ENCODE peak calls at places on chromosome 22, in five cellular contexts. V is fibroblast of lung, B is BE2C, L is ascending aorta, A is neural crest cell. I is an unnamed sample.

GRCh38 chr22:27970596-27971220 is 51.7 kb upstream of the PITPNB start:
- DNase-seq in V (peak), B (no peak), L (no peak), A (no peak), I (no peak)

GRCh38 chr22:22945195-22945594 is 57.6 kb downstream of the IGLL5 start:
- DNase-seq in V (no peak), B (no peak), L (no peak), A (no peak), I (no peak)

GRCh38 chr22:42363851-42364250 is 68.4 kb downstream of the NFAM1 start:
- DNase-seq in V (no peak), B (no peak), L (no peak), A (no peak), I (peak)

GRCh38 chr22:38193580-38193979 is 8.2 kb upstream of the MAFF start:
- DNase-seq in V (no peak), B (no peak), L (no peak), A (no peak), I (no peak)

GRCh38 chr22:48577014-48577690 is 1250.5 kb downstream of the BRD1 start:
- DNase-seq in V (no peak), B (no peak), L (no peak), A (no peak), I (peak)

GRCh38 chr22:30408388-30409101 is 11.7 kb downstream of the SEC14L2 start:
- DNase-seq in V (peak), B (no peak), L (no peak), A (no peak), I (no peak)

GRCh38 chr22:43723816-43724215 is 88.3 kb downstream of the EFCAB6 start:
- DNase-seq in V (peak), B (no peak), L (no peak), A (no peak), I (no peak)

GRCh38 chr22:32545801-32546200 is 71.2 kb downstream of the FBXO7 start:
- DNase-seq in V (peak), B (no peak), L (no peak), A (no peak), I (no peak)

GRCh38 chr22:22030493-22031182 is 48.1 kb upstream of the TOP3B start:
- DNase-seq in V (no peak), B (peak), L (no peak), A (no peak), I (peak)

GRCh38 chr22:30947163-30947820 is 21.3 kb downstream of the MORC2 start:
- DNase-seq in V (no peak), B (no peak), L (no peak), A (peak), I (peak)

GRCh38 chr22:34975721-34976120 is 90.2 kb upstream of the ISX start:
- DNase-seq in V (no peak), B (no peak), L (no peak), A (no peak), I (no peak)

GRCh38 chr22:19463491-19464469 is 15.2 kb downstream of the UFD1 start:
- DNase-seq in V (peak), B (peak), L (no peak), A (no peak), I (peak)

GRCh38 chr22:32561163-32561562 is 86.6 kb downstream of the FBXO7 start:
- DNase-seq in V (no peak), B (no peak), L (no peak), A (no peak), I (no peak)

GRCh38 chr22:17903564-17904295 is 120.6 kb downstream of the MICAL3 start:
- DNase-seq in V (no peak), B (no peak), L (no peak), A (no peak), I (peak)

GRCh38 chr22:31911565-31912401 is 32.6 kb upstream of the YWHAH start:
- DNase-seq in V (no peak), B (no peak), L (no peak), A (no peak), I (no peak)

GRCh38 chr22:44133901-44134511 is 46.7 kb upstream of the PARVG start:
- DNase-seq in V (peak), B (no peak), L (no peak), A (no peak), I (no peak)

GRCh38 chr22:44188986-44189630 is 8.4 kb downstream of the PARVG start:
- DNase-seq in V (no peak), B (no peak), L (peak), A (no peak), I (no peak)

GRCh38 chr22:34623580-34623979 is 442.4 kb upstream of the ISX start:
- DNase-seq in V (no peak), B (no peak), L (no peak), A (no peak), I (no peak)

GRCh38 chr22:17972385-17973181 is 51.8 kb downstream of the MICAL3 start:
- DNase-seq in V (peak), B (no peak), L (no peak), A (no peak), I (no peak)

GRCh38 chr22:48342732-48343131 is 1484.9 kb downstream of the BRD1 start:
- DNase-seq in V (no peak), B (no peak), L (no peak), A (no peak), I (no peak)

GRCh38 chr22:23069502-23070357 is 589 bp upstream of the GNAZ start:
- DNase-seq in V (peak), B (peak), L (peak), A (peak), I (peak)

GRCh38 chr22:46579751-46580449 is 40.3 kb upstream of the GRAMD4 start:
- DNase-seq in V (no peak), B (no peak), L (peak), A (no peak), I (no peak)

GRCh38 chr22:46583571-46583970 is 36.6 kb upstream of the GRAMD4 start:
- DNase-seq in V (no peak), B (no peak), L (no peak), A (no peak), I (no peak)

GRCh38 chr22:46580940-46581579 is 39.1 kb upstream of the GRAMD4 start:
- DNase-seq in V (no peak), B (no peak), L (no peak), A (no peak), I (no peak)

GRCh38 chr22:46582281-46582811 is 37.8 kb upstream of the GRAMD4 start:
- DNase-seq in V (no peak), B (no peak), L (no peak), A (no peak), I (no peak)

DNA sequence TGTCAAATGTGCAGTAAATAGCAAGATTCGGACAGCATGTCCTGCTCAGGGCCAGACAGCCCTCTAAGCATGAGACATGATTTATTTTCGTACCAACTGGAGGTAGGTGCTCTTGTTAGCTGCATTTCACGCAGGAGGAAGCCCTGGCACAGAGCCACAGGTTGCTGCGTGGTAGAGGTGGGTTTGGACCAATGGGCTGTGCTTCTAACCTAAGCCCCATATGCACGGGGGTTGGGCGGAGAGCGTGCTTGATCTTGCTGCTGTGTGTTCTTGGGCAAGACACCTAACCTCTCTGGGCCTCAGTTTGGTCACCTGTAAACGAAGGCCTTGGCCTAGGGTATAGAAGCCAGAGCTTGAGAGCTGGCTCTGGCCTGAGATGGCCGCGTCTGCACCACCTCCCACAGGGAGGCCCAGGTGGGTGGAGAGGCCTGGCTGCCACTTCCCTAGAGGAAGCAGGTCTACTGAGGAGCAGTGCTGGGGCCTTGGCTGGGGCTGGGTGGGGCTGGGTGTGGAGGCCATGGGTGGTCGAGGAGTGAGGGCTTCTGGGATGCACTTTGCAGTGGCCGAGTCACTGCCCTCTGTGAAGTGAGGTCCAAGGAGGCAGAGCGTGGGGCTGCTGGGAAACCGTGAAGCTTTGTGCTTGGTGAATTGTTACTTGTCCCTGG is 38.5 kb upstream of the GRAMD4 start:
- DNase-seq in V (no peak), B (no peak), L (no peak), A (no peak), I (no peak)
- TF ChIP-seq CTCF in V (no peak), B (no peak), L (no peak), A (no peak), I (no peak)

DNA sequence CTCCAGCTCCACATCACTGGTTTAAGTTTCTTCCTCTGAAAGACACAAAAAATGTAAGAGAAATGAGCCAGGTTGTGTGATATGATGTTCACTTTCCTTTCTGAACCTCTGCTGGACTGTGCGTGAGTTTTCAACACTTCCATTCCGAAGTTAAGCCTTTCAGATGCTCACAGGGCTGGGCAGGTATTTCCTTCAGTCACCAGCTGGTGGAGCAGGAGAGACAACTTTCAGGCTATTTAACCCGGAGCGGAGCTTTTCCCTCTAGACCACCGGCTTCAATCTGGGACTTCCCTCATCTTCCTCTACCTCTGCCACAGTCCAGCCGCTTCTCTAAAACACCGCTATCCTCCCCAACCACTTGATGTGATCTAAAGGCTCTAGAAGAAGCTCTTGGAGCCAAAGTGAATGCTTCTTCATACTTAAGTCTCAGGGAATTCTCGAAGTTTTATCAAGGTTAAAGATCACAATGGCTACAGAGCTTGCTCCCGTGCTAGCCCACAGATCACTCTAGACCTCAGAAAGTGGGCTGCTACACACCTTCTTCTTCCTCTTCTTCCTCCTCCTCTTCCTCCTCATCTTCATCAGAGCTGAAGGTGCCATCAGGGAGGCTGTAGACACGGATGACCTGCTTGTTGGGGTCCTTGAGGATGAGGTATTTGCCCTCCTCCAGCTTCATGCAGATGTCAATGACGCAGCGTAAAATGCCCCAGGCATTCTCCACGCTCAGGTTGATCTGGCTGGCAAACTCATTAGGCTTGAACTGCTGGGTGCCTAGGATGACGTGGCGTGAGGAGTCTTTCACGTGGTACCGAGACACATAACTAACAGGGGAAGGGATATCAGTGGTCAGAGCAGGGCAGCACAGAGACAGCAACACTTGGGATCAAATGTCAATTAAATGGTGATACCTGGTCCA is 4.4 kb upstream of the FOXRED2 start:
- DNase-seq in V (peak), B (peak), L (no peak), A (peak), I (peak)
- TF ChIP-seq CTCF in V (peak), B (peak), L (no peak), A (peak), I (peak)

DNA sequence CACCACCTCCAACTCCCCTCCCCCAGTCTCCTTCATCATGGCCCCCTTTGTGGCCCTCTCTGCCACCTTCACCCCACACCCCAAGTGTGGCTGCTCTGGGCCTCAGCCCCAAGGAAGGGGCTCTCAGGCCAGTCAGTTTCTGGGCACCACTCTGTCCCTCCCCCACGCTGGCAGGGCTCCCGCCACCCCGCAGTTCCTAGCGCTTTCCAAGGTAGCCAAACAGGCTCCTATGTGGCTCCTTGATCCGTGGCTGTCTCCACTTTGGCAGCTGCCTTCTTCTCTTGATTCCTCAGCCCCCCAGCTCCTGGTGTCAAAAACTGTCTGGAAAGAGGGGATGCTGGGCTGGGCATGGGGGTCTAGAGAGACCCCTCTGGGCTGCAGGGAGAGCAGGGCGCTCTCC is 10.4 kb upstream of the CACNA1I start:
- DNase-seq in V (no peak), B (no peak), L (no peak), A (no peak), I (no peak)
- TF ChIP-seq CTCF in V (no peak), B (no peak), L (no peak), A (no peak), I (no peak)

DNA sequence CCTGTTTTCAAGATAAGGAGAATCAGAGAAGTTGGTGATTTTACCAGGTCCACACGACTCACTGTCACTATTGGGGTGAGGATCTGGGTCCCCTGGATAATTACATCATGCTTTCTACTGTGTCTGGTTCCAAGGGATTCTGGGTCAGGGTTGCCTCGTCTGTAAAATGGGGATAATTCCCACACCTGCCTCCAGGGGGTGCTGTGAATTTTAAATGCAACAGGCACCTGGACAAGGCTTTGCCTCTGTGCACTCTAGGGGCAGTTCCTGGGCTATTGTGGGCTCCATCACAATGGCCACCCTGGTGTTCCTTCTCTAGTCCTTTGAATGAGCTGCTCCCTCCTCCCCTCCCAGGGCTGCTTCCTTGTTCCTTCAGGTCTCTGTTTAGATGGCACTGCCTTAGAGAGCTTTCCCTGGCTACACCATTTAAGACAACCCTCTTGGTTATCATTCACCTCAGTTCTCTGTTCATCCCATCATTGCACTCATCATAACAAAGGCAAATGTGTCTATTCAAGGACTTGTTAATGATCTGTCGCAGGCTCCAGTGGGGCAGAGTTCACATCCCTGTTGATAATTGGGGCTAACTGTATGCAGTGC is 178.6 kb downstream of the MIAT start:
- DNase-seq in V (no peak), B (peak), L (no peak), A (peak), I (peak)
- TF ChIP-seq CTCF in V (peak), B (peak), L (no peak), A (peak), I (peak)

GRCh38 chr22:49869091-49869830 is 15.6 kb downstream of the ZBED4 start:
- DNase-seq in V (no peak), B (no peak), L (no peak), A (no peak), I (no peak)

GRCh38 chr22:49869855-49870712 is 16.4 kb downstream of the ZBED4 start:
- DNase-seq in V (peak), B (no peak), L (no peak), A (no peak), I (no peak)

GRCh38 chr22:49872347-49872746 is 18.7 kb downstream of the ZBED4 start:
- DNase-seq in V (no peak), B (no peak), L (no peak), A (no peak), I (no peak)

GRCh38 chr22:49871482-49871881 is 17.8 kb downstream of the ZBED4 start:
- DNase-seq in V (no peak), B (no peak), L (no peak), A (no peak), I (no peak)

GRCh38 chr22:49873228-49873940 is 19.7 kb downstream of the ZBED4 start:
- DNase-seq in V (no peak), B (no peak), L (no peak), A (no peak), I (no peak)
- TF ChIP-seq CTCF in V (no peak), B (no peak), L (no peak), A (no peak), I (no peak)